ENCODE peak calls at places on chromosomes 2 and 18, in seven cellular contexts. C is IMR-90, J is HL-60, E is adrenal gland, L is uterus, A is breast epithelium, I is left ventricle myocardium inferior. S is an unnamed sample.
A peak's percentile ranks its signal among the peaks of the same experiment; 100 is the strongest.

GRCh38 chr2:172415759-172416158 is 11.6 kb upstream of the ITGA6 start:
- DNase-seq in E (no peak), I (no peak), J (no peak), A (no peak), C (no peak), L (no peak), S (no peak)

GRCh38 chr2:96668771-96669170 is 26.2 kb downstream of the FER1L5 start:
- DNase-seq in A (no peak), E (no peak), J (no peak), L (no peak), C (no peak), I (no peak), S (no peak)

GRCh38 chr2:33417093-33417492 is 59.4 kb upstream of the RASGRP3 start:
- DNase-seq in I (no peak), L (no peak), E (no peak), J (no peak), C (no peak), A (no peak), S (no peak)

GRCh38 chr2:62499430-62500060 is 6.5 kb downstream of the TMEM17 start:
- DNase-seq in C (no peak), A (no peak), E (no peak), L (no peak), I (no peak), J (no peak), S (no peak)

GRCh38 chr18:7633171-7633570 is 66.1 kb downstream of the PTPRM start:
- DNase-seq in C (no peak), E (no peak), J (no peak), A (no peak), I (no peak), L (no peak), S (no peak)

GRCh38 chr18:55513199-55513598 is 74.8 kb downstream of the TCF4 start:
- DNase-seq in C (no peak), A (no peak), I (no peak), E (no peak), J (no peak), L (no peak), S (no peak)

GRCh38 chr2:2238726-2239269 is 92.3 kb downstream of the MYT1L start:
- DNase-seq in J (no peak), C (no peak), L (no peak), I (no peak), E (no peak), A (no peak), S (no peak)

GRCh38 chr2:48600204-48600813 is 17.3 kb upstream of the GTF2A1L start:
- DNase-seq in A (no peak), E (no peak), I (no peak), J (peak; percentile 28), L (no peak), C (peak; percentile 67), S (no peak)

GRCh38 chr2:12587729-12588522 is 128.8 kb upstream of the TRIB2 start:
- DNase-seq in I (no peak), J (peak; percentile 38), E (peak; percentile 84), A (no peak), C (peak; percentile 96), L (peak; percentile 61), S (no peak)

GRCh38 chr2:70127920-70128444 is 40.7 kb downstream of the PCBP1 start:
- DNase-seq in I (no peak), E (no peak), J (no peak), L (no peak), A (no peak), C (no peak), S (no peak)

GRCh38 chr2:96867756-96868554 is 1.9 kb downstream of the SEMA4C start:
- DNase-seq in E (no peak), A (no peak), C (no peak), J (no peak), L (no peak), I (no peak), S (no peak)

GRCh38 chr2:96934096-96934495 is 52.3 kb downstream of the FAM178B start:
- DNase-seq in I (no peak), C (no peak), E (no peak), A (no peak), L (no peak), J (no peak), S (no peak)

GRCh38 chr18:76725445-76725844 is 96.9 kb upstream of the ZNF236 start:
- DNase-seq in L (no peak), C (no peak), A (no peak), E (no peak), I (no peak), J (no peak), S (no peak)

GRCh38 chr2:10892796-10893350 is 18.9 kb upstream of the KCNF1 start:
- DNase-seq in E (no peak), A (no peak), J (no peak), C (no peak), I (no peak), L (no peak), S (no peak)

GRCh38 chr2:14072338-14072737 is 560.2 kb upstream of the LRATD1 start:
- DNase-seq in J (peak; percentile 28), C (no peak), I (no peak), L (no peak), E (no peak), A (no peak), S (no peak)

GRCh38 chr2:66428986-66429612 is 5.8 kb upstream of the MEIS1 start:
- DNase-seq in C (peak; percentile 79), I (no peak), J (no peak), L (peak; percentile 50), E (no peak), A (no peak), S (no peak)

GRCh38 chr18:48342125-48342524 is 67.1 kb downstream of the ZBTB7C start:
- DNase-seq in L (no peak), I (no peak), A (no peak), C (no peak), E (peak; percentile 46), J (no peak), S (no peak)

GRCh38 chr18:48347756-48348326 is 61.3 kb downstream of the ZBTB7C start:
- DNase-seq in E (peak; percentile 56), J (no peak), A (no peak), I (no peak), L (no peak), C (no peak), S (no peak)

GRCh38 chr18:48342588-48342987 is 66.6 kb downstream of the ZBTB7C start:
- DNase-seq in E (no peak), J (no peak), L (no peak), I (no peak), C (no peak), A (no peak), S (no peak)

GRCh38 chr18:48348739-48349138 is 60.4 kb downstream of the ZBTB7C start:
- DNase-seq in I (no peak), L (no peak), E (peak; percentile 14), A (no peak), C (no peak), J (no peak), S (no peak)

GRCh38 chr18:48345596-48345995 is 63.6 kb downstream of the ZBTB7C start:
- DNase-seq in A (no peak), C (peak; percentile 4), I (no peak), E (peak; percentile 18), L (no peak), J (peak; percentile 32), S (no peak)
- TF ChIP-seq CTCF in A (no peak), C (peak; percentile 37), I (peak; percentile 48), E (no peak), L (peak; percentile 18), J (no peak), S (no peak)

DNA sequence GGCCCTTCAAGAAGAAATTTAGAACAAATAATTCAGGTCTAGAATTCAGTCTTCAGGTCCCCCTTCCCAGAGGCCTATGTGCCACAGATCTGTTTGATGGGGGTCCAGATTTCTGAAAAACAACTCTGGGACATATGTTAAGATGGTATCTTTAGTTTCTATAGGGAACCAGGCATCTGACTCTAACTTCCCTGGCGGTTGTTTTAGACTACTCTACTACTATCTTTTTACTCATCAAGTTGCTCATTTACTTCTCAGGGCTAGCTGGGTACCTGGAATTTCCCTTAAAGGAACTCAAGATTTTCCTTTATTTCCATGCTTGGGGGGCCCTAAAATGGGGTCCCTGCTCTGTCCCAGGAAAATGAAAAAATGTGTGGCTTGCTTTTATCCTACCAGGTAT is 114.7 kb upstream of the RAB6C start:
- DNase-seq in C (no peak), E (no peak), J (no peak), I (no peak), A (no peak), L (no peak), S (no peak)
- H3K4me3 ChIP-seq in C (no peak overlapping the region), E (no peak overlapping the region), J (no peak overlapping the region), I (no peak overlapping the region), A (no peak overlapping the region), L (no peak overlapping the region), S (no peak overlapping the region)

GRCh38 chr2:64792310-64792709 is 138.6 kb upstream of the SERTAD2 start:
- DNase-seq in I (no peak), A (no peak), C (peak; percentile 20), E (no peak), J (no peak), L (no peak), S (no peak)
- TF ChIP-seq CTCF in I (peak; percentile 12), A (no peak), C (no peak), E (no peak), J (no peak), L (peak; percentile 36), S (no peak)

DNA sequence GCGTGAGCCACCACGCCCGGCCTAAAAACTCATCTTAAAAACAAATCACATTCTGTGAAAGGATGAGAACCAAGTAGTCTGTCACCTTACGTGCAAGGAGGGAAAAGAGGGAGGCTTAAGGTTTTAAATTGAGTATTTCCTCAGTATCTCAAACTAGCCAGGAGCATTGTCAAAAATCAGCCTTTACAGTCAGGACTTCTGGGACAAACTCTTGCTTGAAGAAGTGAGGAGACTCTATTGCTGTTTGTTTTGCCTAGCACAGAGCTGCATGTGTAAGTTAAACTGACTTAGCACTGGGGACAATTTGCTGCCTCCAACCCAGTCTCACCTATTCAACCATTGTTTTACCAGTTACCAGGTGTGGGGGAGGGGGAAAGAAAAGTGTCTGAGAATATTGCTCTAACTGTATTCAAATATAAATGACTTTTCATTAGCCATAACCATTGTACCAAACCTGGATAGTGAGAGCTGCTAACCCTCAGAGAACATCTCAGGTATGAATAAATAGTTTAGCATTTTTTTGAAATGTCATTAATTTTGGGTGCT is 3.6 kb downstream of the INO80D start:
- DNase-seq in L (no peak), I (no peak), E (no peak), J (no peak), C (no peak), A (no peak), S (no peak)
- H3K4me3 ChIP-seq in L (no peak overlapping the region), I (no peak overlapping the region), E (no peak overlapping the region), J (no peak overlapping the region), C (no peak overlapping the region), A (no peak overlapping the region), S (no peak overlapping the region)

S was measured in ascending aorta.